ENCODE peak calls at places on chromosomes 7 and 10, in four cellular contexts. T, U, A and Z are unnamed samples.

GRCh38 chr7:154253810-154254209 is 201.6 kb downstream of the DPP6 start:
- DNase-seq in A (no peak), U (no peak), T (no peak), Z (no peak)

GRCh38 chr7:45923290-45923689 is 2.2 kb upstream of the IGFBP3 start:
- DNase-seq in A (peak; percentile 88), T (peak; percentile 78), U (peak; percentile 66), Z (peak; percentile 83)

GRCh38 chr7:66804001-66804400 is 63.5 kb downstream of the RABGEF1 start:
- DNase-seq in T (no peak), A (no peak), U (no peak), Z (no peak)

GRCh38 chr7:37035631-37036030 is 311.3 kb upstream of the AOAH start:
- DNase-seq in A (no peak), T (no peak), U (no peak), Z (no peak)

GRCh38 chr10:131076341-131076740 is 235.2 kb downstream of the TCERG1L start:
- DNase-seq in T (no peak), A (no peak), U (no peak), Z (no peak)

GRCh38 chr7:150976529-150977381 is 1.4 kb downstream of the KCNH2 start:
- DNase-seq in A (no peak), T (peak; percentile 85), U (peak; percentile 85), Z (peak; percentile 57)

GRCh38 chr10:90743291-90743690 is 114.5 kb downstream of the HTR7 start:
- DNase-seq in A (no peak), U (no peak), T (no peak), Z (no peak)

GRCh38 chr7:105612806-105613205 is 31.5 kb upstream of the EFCAB10 start:
- DNase-seq in T (no peak), A (no peak), U (no peak), Z (no peak)

GRCh38 chr7:142854505-142855400 is at the start of gene EPHB6:
- DNase-seq in T (peak; percentile 89), U (peak; percentile 91), A (peak; percentile 79), Z (peak; percentile 67)

GRCh38 chr7:83065714-83066113 is 97.0 kb downstream of the PCLO start:
- DNase-seq in A (no peak), T (no peak), U (no peak), Z (no peak)

GRCh38 chr10:119111968-119112515 is 8.1 kb downstream of the DENND10 start:
- DNase-seq in A (no peak), T (no peak), U (no peak), Z (no peak)

GRCh38 chr7:139328375-139328774 is 12.8 kb upstream of the FMC1 start:
- DNase-seq in T (no peak), A (no peak), U (no peak), Z (no peak)

GRCh38 chr7:87199700-87200450 is 19.7 kb downstream of the TMEM243 start:
- DNase-seq in U (no peak), A (no peak), T (no peak), Z (no peak)

GRCh38 chr7:65251851-65252620 is 121.6 kb upstream of the ZNF92 start:
- DNase-seq in T (peak; percentile 98), U (peak; percentile 82), A (peak; percentile 85), Z (peak; percentile 87)

GRCh38 chr10:126170367-126170766 is 217.9 kb downstream of the ADAM12 start:
- DNase-seq in A (no peak), U (no peak), T (no peak), Z (no peak)

GRCh38 chr10:5033061-5033770 is 29.6 kb upstream of the AKR1C2 start:
- DNase-seq in U (no peak), A (no peak), T (no peak), Z (no peak)

GRCh38 chr7:128919881-128920789 is 9.6 kb upstream of the KCP start:
- DNase-seq in A (peak; percentile 57), U (peak; percentile 36), T (peak; percentile 25), Z (no peak)

GRCh38 chr10:100506596-100507356 is 12.9 kb downstream of the SEC31B start:
- DNase-seq in T (no peak), A (no peak), U (no peak), Z (no peak)

GRCh38 chr10:790821-791551 is 101.5 kb upstream of the DIP2C start:
- DNase-seq in A (peak; percentile 43), T (peak; percentile 10), U (no peak), Z (no peak)

GRCh38 chr10:788796-789748 is 99.6 kb upstream of the DIP2C start:
- DNase-seq in A (peak; percentile 89), U (peak; percentile 83), T (peak; percentile 91), Z (peak; percentile 78)

GRCh38 chr10:791639-792038 is 102.2 kb upstream of the DIP2C start:
- DNase-seq in T (no peak), U (no peak), A (no peak), Z (no peak)

GRCh38 chr10:787933-788651 is 98.6 kb upstream of the DIP2C start:
- DNase-seq in T (peak; percentile 21), U (no peak), A (peak; percentile 43), Z (no peak)

GRCh38 chr10:789831-790701 is 100.6 kb upstream of the DIP2C start:
- DNase-seq in T (peak; percentile 50), U (no peak), A (peak; percentile 51), Z (no peak)
- TF ChIP-seq TEAD4 in T (no peak), U (no peak), A (no peak), Z (no peak)

DNA sequence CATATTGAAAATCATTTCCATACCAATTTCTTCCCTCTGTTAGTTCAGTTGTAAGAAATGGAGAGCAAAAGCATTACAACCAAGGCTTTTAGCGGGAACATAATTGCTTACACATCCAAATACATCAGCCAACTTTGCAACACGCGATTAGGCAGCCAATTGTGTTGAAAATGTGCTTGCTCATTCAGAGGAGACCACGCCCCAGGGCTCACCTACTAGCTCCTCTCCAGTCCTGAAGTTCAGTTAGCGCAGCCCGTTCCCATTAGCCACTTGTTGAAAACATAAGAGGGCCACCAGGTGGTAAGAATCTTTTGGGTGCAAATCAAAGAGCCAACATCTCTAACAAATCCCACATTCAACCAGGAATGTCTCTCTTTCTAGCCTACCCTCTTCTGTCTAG is 213.2 kb upstream of the MDFIC start:
- DNase-seq in U (peak; percentile 2), T (no peak), A (no peak), Z (peak; percentile 28)
- TF ChIP-seq TEAD4 in U (no peak), T (no peak), A (no peak), Z (no peak)

DNA sequence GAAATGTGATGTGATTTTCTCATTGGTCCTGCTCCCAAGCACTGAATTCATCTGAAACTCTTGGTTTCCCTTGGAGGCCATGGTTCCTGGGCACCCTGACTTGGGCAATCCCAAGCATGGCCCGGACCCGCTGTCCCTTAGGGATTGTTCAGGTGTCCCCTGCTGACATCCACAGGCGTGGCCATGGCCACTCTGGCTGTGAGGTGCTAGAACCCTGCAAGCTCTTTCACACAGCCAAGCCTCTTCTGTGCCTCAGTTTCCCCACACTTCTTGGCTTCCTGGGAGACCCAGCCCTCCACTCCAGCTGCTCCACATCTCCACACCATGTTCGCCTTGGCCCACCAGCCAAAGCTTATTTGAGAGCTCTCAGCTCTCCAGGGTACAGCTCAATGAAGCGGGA is 12.0 kb upstream of the AZGP1 start:
- DNase-seq in A (no peak), U (no peak), T (no peak), Z (no peak)
- TF ChIP-seq TEAD4 in A (no peak), U (no peak), T (no peak), Z (no peak)

GRCh38 chr10:60485025-60485424 is 95.3 kb upstream of the ANK3 start:
- DNase-seq in T (no peak), U (no peak), A (no peak), Z (no peak)

GRCh38 chr10:60479305-60480020 is 89.8 kb upstream of the ANK3 start:
- DNase-seq in A (no peak), T (no peak), U (no peak), Z (no peak)

DNA sequence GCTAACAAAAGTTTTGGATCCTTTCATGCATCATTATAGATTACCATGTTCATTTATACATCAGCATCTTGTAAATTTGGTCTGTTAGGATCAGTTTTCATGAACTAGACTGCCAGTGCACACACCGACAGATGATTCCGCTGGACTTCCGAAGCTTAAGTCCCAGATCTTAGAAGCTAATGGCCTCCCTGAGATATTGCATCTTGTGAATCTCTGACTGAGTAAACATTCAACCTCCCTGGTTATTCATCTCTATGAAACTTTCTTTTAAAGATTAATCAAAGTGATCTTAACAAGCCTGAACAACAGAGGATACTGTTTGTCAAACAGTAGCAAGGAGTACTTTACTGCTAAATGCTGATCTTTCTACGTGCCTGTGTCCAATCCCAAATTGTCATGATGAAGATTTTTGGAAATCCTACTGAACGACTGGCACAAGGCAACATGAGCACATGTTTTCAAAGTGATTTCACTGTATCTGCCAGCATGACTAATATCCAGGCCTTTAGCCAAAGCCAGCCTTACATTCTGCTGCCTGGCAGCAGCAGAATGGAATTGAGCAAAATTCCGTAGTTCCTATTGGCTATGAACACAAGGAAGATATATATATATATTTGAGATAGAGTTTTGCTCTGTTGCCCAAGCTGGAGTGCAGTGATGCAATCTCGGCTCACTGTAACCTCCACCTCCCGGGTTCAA is 91.3 kb upstream of the ANK3 start:
- DNase-seq in A (no peak), U (no peak), T (no peak), Z (no peak)
- TF ChIP-seq TEAD4 in A (no peak), U (no peak), T (peak; percentile 47), Z (no peak)